ENCODE peak calls at places on chromosomes 1 and 21, in eight cellular contexts. One of them, this sample, is unnamed.

GRCh38 chr1:164999135-164999534 is 357.4 kb downstream of the LMX1A start:
- DNase-seq in NCI-H1436: no peak
- DNase-seq in AG08395: no peak
- DNase-seq in GM10248: no peak
- DNase-seq in HFF-Myc: no peak
- DNase-seq in nucleus accumbens: no peak
- DNase-seq in MCF 10A: no peak
- DNase-seq in upper lobe of right lung: no peak
- DNase-seq in this sample: no peak

GRCh38 chr1:156910309-156910782 is 10.1 kb upstream of the LRRC71 start:
- DNase-seq in NCI-H1436: peak; percentile 33
- DNase-seq in AG08395: no peak
- DNase-seq in GM10248: peak; percentile 83
- DNase-seq in HFF-Myc: no peak
- DNase-seq in nucleus accumbens: no peak
- DNase-seq in MCF 10A: peak; percentile 47
- DNase-seq in upper lobe of right lung: no peak
- DNase-seq in this sample: peak; percentile 62

GRCh38 chr1:177790566-177790965 is 179.3 kb downstream of the SEC16B start:
- DNase-seq in NCI-H1436: no peak
- DNase-seq in AG08395: no peak
- DNase-seq in GM10248: no peak
- DNase-seq in HFF-Myc: no peak
- DNase-seq in nucleus accumbens: no peak
- DNase-seq in MCF 10A: no peak
- DNase-seq in upper lobe of right lung: no peak
- DNase-seq in this sample: no peak

GRCh38 chr1:39130297-39130696 is 74.2 kb upstream of the MACF1 start:
- DNase-seq in NCI-H1436: no peak
- DNase-seq in AG08395: no peak
- DNase-seq in GM10248: no peak
- DNase-seq in HFF-Myc: no peak
- DNase-seq in nucleus accumbens: no peak
- DNase-seq in MCF 10A: peak; percentile 91
- DNase-seq in upper lobe of right lung: no peak
- DNase-seq in this sample: no peak

GRCh38 chr21:45291613-45292398 is 4.1 kb upstream of the POFUT2 start:
- DNase-seq in NCI-H1436: no peak
- DNase-seq in AG08395: no peak
- DNase-seq in GM10248: no peak
- DNase-seq in HFF-Myc: no peak
- DNase-seq in nucleus accumbens: no peak
- DNase-seq in MCF 10A: no peak
- DNase-seq in upper lobe of right lung: peak; percentile 63
- DNase-seq in this sample: peak; percentile 50

GRCh38 chr1:228268891-228269285 is 61.0 kb downstream of the OBSCN start:
- DNase-seq in NCI-H1436: no peak
- DNase-seq in AG08395: no peak
- DNase-seq in GM10248: no peak
- DNase-seq in HFF-Myc: no peak
- DNase-seq in nucleus accumbens: no peak
- DNase-seq in MCF 10A: no peak
- DNase-seq in upper lobe of right lung: no peak
- DNase-seq in this sample: no peak

GRCh38 chr1:24308365-24309015 is 10.7 kb upstream of the GRHL3 start:
- DNase-seq in NCI-H1436: no peak
- DNase-seq in AG08395: peak; percentile 39
- DNase-seq in GM10248: no peak
- DNase-seq in HFF-Myc: no peak
- DNase-seq in nucleus accumbens: no peak
- DNase-seq in MCF 10A: peak; percentile 50
- DNase-seq in upper lobe of right lung: no peak
- DNase-seq in this sample: no peak

GRCh38 chr1:162562452-162562828 is 918 bp downstream of the UAP1 start:
- DNase-seq in NCI-H1436: no peak
- DNase-seq in AG08395: peak; percentile 47
- DNase-seq in GM10248: no peak
- DNase-seq in HFF-Myc: no peak
- DNase-seq in nucleus accumbens: no peak
- DNase-seq in MCF 10A: peak; percentile 86
- DNase-seq in upper lobe of right lung: no peak
- DNase-seq in this sample: no peak

GRCh38 chr1:147541672-147542548 is 609 bp downstream of the BCL9 start:
- DNase-seq in NCI-H1436: no peak
- DNase-seq in AG08395: peak; percentile 11
- DNase-seq in GM10248: peak; percentile 23
- DNase-seq in HFF-Myc: no peak
- DNase-seq in nucleus accumbens: peak; percentile 63
- DNase-seq in MCF 10A: no peak
- DNase-seq in upper lobe of right lung: peak; percentile 68
- DNase-seq in this sample: peak; percentile 61

GRCh38 chr1:163459539-163459938 is 137.8 kb downstream of the NUF2 start:
- DNase-seq in NCI-H1436: no peak
- DNase-seq in AG08395: no peak
- DNase-seq in GM10248: no peak
- DNase-seq in HFF-Myc: no peak
- DNase-seq in nucleus accumbens: no peak
- DNase-seq in MCF 10A: no peak
- DNase-seq in upper lobe of right lung: no peak
- DNase-seq in this sample: no peak

GRCh38 chr1:119286587-119287181 is 81.9 kb upstream of the HAO2 start:
- DNase-seq in NCI-H1436: peak; percentile 25
- DNase-seq in AG08395: peak; percentile 38
- DNase-seq in GM10248: peak; percentile 51
- DNase-seq in HFF-Myc: no peak
- DNase-seq in nucleus accumbens: no peak
- DNase-seq in MCF 10A: peak; percentile 70
- DNase-seq in upper lobe of right lung: no peak
- DNase-seq in this sample: no peak

This sample was measured in lower lobe of right lung.